ENCODE peak calls at places on chromosomes 12 and 14, in five cellular contexts. R is neuronal stem cell, C is H9, B is H1, Y is trophoblast cell. D is an unnamed sample.

GRCh38 chr14:103745424-103745823 is 29.8 kb downstream of the ZFYVE21 start:
- DNase-seq in R (no peak), C (no peak), B (no peak), Y (no peak), D (no peak)

GRCh38 chr14:72796935-72797334 is 97.0 kb downstream of the DPF3 start:
- DNase-seq in R (no peak), C (peak; percentile 81), B (no peak), Y (no peak), D (no peak)

GRCh38 chr14:62599616-62600385 is 445.5 kb downstream of the KCNH5 start:
- DNase-seq in R (no peak), C (no peak), B (no peak), Y (no peak), D (no peak)

GRCh38 chr12:67691220-67691619 is 42.7 kb downstream of the DYRK2 start:
- DNase-seq in R (no peak), C (no peak), B (no peak), Y (no peak), D (no peak)

GRCh38 chr12:19398376-19399363 is 40.6 kb upstream of the AEBP2 start:
- DNase-seq in R (no peak), C (no peak), B (no peak), Y (no peak), D (no peak)

GRCh38 chr12:6914246-6914947 is at the start of gene ENO2:
- DNase-seq in R (peak; percentile 56), C (peak; percentile 71), B (no peak), Y (no peak), D (peak; percentile 73)

GRCh38 chr14:100587763-100588411 is 670 bp upstream of the BEGAIN start:
- DNase-seq in R (no peak), C (no peak), B (no peak), Y (no peak), D (no peak)

GRCh38 chr12:104704224-104704623 is 247.5 kb downstream of the CHST11 start:
- DNase-seq in R (no peak), C (peak; percentile 75), B (no peak), Y (no peak), D (no peak)

GRCh38 chr14:42110167-42110566 is 503.5 kb downstream of the LRFN5 start:
- DNase-seq in R (no peak), C (peak; percentile 39), B (no peak), Y (no peak), D (peak; percentile 64)

GRCh38 chr14:26276757-26277156 is 321.1 kb downstream of the NOVA1 start:
- DNase-seq in R (peak; percentile 30), C (peak; percentile 52), B (no peak), Y (no peak), D (no peak)

GRCh38 chr14:56131004-56131864 is 13.0 kb downstream of the PELI2 start:
- DNase-seq in R (no peak), C (no peak), B (no peak), Y (no peak), D (no peak)

GRCh38 chr14:94396628-94397210 is 8.3 kb upstream of the SERPINA1 start:
- DNase-seq in R (no peak), C (no peak), B (no peak), Y (no peak), D (no peak)

GRCh38 chr12:6646276-6647082 is 753 bp downstream of the ACRBP start:
- DNase-seq in R (no peak), C (no peak), B (no peak), Y (no peak), D (no peak)

GRCh38 chr14:94121485-94121884 is 7.9 kb downstream of the IFI27L2 start:
- DNase-seq in R (no peak), C (no peak), B (no peak), Y (no peak), D (no peak)

GRCh38 chr12:2283910-2284309 is 231.1 kb downstream of the CACNA1C start:
- DNase-seq in R (no peak), C (no peak), B (no peak), Y (no peak), D (peak; percentile 28)

GRCh38 chr14:92906420-92906819 is 16.5 kb upstream of the CHGA start:
- DNase-seq in R (no peak), C (no peak), B (no peak), Y (no peak), D (no peak)

GRCh38 chr14:50067723-50068495 is 48.5 kb downstream of the VCPKMT start:
- DNase-seq in R (no peak), C (no peak), B (no peak), Y (no peak), D (no peak)

GRCh38 chr12:267581-268482 is 5.2 kb upstream of the SLC6A13 start:
- DNase-seq in R (no peak), C (no peak), B (no peak), Y (no peak), D (no peak)

GRCh38 chr14:68703093-68703492 is 89.8 kb downstream of the ZFP36L1 start:
- DNase-seq in R (no peak), C (no peak), B (no peak), Y (no peak), D (peak; percentile 77)

GRCh38 chr14:31880935-31881334 is 196.2 kb upstream of the ARHGAP5 start:
- DNase-seq in R (no peak), C (no peak), B (no peak), Y (peak; percentile 45), D (peak; percentile 94)

GRCh38 chr14:72454388-72454787 is 439.5 kb downstream of the DPF3 start:
- DNase-seq in R (no peak), C (no peak), B (no peak), Y (no peak), D (no peak)

GRCh38 chr12:124352839-124353238 is 57.9 kb downstream of the RFLNA start:
- DNase-seq in R (no peak), C (no peak), B (no peak), Y (no peak), D (peak; percentile 46)

GRCh38 chr12:8662592-8662991 is at the start of gene MFAP5:
- DNase-seq in R (no peak), C (no peak), B (no peak), Y (peak; percentile 78), D (no peak)

GRCh38 chr12:68806488-68807237 is 1.3 kb upstream of the MDM2 start:
- DNase-seq in R (no peak), C (no peak), B (no peak), Y (no peak), D (no peak)

DNA sequence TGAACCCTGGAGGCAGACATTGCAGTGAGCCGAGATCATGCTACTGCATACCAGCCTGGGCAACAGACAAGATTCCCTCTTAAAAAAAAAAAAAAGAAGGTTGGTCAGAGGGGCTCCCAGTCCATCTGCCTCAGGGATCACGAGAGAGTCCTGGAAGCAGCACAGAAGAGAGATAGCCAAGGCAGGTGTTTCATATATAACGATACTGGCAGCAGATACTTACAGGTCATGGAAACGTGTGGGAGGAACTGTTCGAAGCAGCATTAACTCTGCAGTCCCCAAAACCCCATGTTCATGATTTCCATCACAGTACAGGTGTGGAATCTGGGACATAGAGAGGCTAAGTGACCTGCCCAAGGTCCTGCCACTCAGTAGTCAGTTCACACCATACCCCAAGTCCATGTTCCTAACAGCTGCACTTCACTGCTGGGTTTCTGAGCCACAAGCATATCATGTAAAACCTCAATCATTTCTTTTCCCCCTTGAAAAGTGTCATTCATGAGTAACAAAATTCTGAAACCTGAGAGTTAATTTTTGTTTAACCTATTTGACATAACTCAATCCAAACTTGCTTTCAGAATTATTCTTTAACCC is 16.7 kb downstream of the CDK2AP1 start:
- DNase-seq in R (no peak), C (no peak), B (no peak), Y (no peak), D (no peak)
- H2BK12ac ChIP-seq in R (no peak overlapping the region), C (no peak overlapping the region), B (no peak overlapping the region), Y (no peak overlapping the region), D (no peak overlapping the region)

GRCh38 chr12:56903374-56903773 is 30.8 kb downstream of the SDR9C7 start:
- DNase-seq in R (no peak), C (no peak), B (no peak), Y (no peak), D (no peak)

GRCh38 chr12:56905852-56906251 is 28.4 kb downstream of the SDR9C7 start:
- DNase-seq in R (no peak), C (no peak), B (no peak), Y (no peak), D (no peak)

DNA sequence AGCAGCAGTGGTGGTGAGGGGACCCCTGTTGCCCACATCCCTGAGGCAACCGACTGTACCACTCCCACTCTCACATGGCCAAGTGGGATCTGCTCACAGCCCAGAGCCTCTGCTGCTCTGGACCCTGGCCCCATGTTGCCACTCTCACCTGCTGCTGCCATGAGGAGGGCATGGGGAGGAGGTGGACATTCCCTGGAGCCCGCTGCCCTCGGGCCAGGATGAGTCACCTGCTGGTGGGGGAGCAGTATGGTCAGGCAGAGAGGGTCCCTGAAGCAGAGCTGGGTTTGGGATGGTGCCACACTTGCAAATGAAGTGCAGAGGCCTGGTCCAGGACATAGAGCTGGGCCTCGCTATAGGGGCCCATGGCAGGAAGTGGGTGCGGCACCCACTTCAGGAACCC is 26.1 kb downstream of the SDR9C7 start:
- DNase-seq in R (no peak), C (no peak), B (no peak), Y (no peak), D (no peak)
- H2BK12ac ChIP-seq in R (no peak overlapping the region), C (no peak overlapping the region), B (no peak overlapping the region), Y (no peak overlapping the region), D (no peak overlapping the region)

GRCh38 chr14:75566752-75567151 is 11.7 kb upstream of the FLVCR2 start:
- DNase-seq in R (no peak), C (no peak), B (no peak), Y (no peak), D (no peak)
- H2BK12ac ChIP-seq in R (no peak overlapping the region), C (no peak overlapping the region), B (no peak overlapping the region), Y (peak overlapping the region; percentile 3), D (no peak overlapping the region)

GRCh38 chr14:60642270-60642789 is 6.9 kb downstream of the SIX1 start:
- DNase-seq in R (peak; percentile 59), C (peak; percentile 80), B (no peak), Y (no peak), D (no peak)

GRCh38 chr14:60640859-60641721 is 8.2 kb downstream of the SIX1 start:
- DNase-seq in R (peak; percentile 9), C (peak; percentile 34), B (no peak), Y (no peak), D (no peak)

GRCh38 chr14:60643443-60644402 is 5.6 kb downstream of the SIX1 start:
- DNase-seq in R (peak; percentile 61), C (peak; percentile 42), B (no peak), Y (no peak), D (no peak)

GRCh38 chr14:60641722-60642269 is 7.5 kb downstream of the SIX1 start:
- DNase-seq in R (no peak), C (no peak), B (no peak), Y (no peak), D (no peak)

DNA sequence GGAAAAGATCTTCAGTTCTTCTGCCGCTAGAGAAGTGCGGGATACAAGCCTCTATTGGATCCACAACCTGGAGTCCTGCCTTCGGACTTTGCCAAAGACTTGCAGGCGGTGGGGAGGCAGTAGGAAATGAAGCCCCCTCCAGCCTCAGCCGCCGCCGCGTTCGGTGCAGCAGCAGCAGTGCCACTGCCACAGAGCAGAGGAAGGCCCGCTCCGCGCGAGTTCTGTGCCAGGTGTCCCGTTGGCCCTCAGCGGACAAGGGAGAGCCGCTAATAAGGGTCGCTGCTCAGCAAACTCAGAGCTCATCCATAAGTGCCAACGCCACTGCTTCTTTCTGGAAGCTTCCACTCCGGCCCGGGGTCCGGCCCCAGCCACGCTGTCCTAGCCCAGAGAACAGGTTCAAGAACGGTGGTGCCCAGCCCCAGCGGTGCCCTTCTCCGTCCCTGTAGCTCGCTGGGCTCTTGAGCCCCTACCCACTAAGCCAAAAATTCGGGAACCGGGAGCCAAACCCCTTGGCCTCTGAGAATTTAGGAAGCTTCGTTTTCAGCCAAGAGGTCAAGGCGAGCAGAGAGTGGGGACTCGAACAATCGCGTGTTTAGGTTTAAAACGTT is 6.4 kb downstream of the SIX1 start:
- DNase-seq in R (peak; percentile 26), C (no peak), B (no peak), Y (no peak), D (no peak)
- H2BK12ac ChIP-seq in R (no peak overlapping the region), C (no peak overlapping the region), B (peak overlapping the region; percentile 87), Y (no peak overlapping the region), D (no peak overlapping the region)

GRCh38 chr12:29438752-29439408 is 57.9 kb upstream of the ERGIC2 start:
- DNase-seq in R (no peak), C (no peak), B (no peak), Y (no peak), D (no peak)
- H2BK12ac ChIP-seq in R (no peak overlapping the region), C (no peak overlapping the region), B (no peak overlapping the region), Y (no peak overlapping the region), D (no peak overlapping the region)

D was measured in mesenchymal stem cell.